ENCODE peak calls at places on chromosome 2, in six cellular contexts. I, R, Q, T, H and A are unnamed samples.

GRCh38 chr2:96452054-96452453 is 53.1 kb downstream of the NEURL3 start:
- DNase-seq in I (no peak), R (no peak), Q (peak), T (no peak), H (no peak), A (no peak)

GRCh38 chr2:63047534-63048281 is 2.9 kb upstream of the OTX1 start:
- DNase-seq in I (no peak), R (no peak), Q (peak), T (no peak), H (peak), A (peak)

GRCh38 chr2:16633632-16634430 is 31.8 kb downstream of the CYRIA start:
- DNase-seq in I (no peak), R (no peak), Q (no peak), T (no peak), H (no peak), A (no peak)

GRCh38 chr2:40202798-40203400 is 249.0 kb downstream of the SLC8A1 start:
- DNase-seq in I (no peak), R (no peak), Q (no peak), T (no peak), H (no peak), A (no peak)

GRCh38 chr2:109135572-109136185 is 6.7 kb downstream of the SH3RF3 start:
- DNase-seq in I (no peak), R (no peak), Q (peak), T (no peak), H (no peak), A (peak)

GRCh38 chr2:23475473-23475872 is 90.5 kb downstream of the KLHL29 start:
- DNase-seq in I (no peak), R (no peak), Q (no peak), T (no peak), H (no peak), A (no peak)

GRCh38 chr2:157894694-157895450 is 18.7 kb upstream of the ACVR1 start:
- DNase-seq in I (no peak), R (no peak), Q (no peak), T (no peak), H (no peak), A (no peak)

GRCh38 chr2:112075490-112076260 is 20.6 kb downstream of the TMEM87B start:
- DNase-seq in I (no peak), R (no peak), Q (no peak), T (no peak), H (no peak), A (no peak)

GRCh38 chr2:25700221-25700660 is 26.9 kb upstream of the DTNB start:
- DNase-seq in I (no peak), R (no peak), Q (no peak), T (peak), H (peak), A (no peak)

GRCh38 chr2:147222506-147222905 is 622.3 kb upstream of the ACVR2A start:
- DNase-seq in I (no peak), R (no peak), Q (no peak), T (no peak), H (no peak), A (no peak)

GRCh38 chr2:129015886-129016285 is 697.2 kb upstream of the HS6ST1 start:
- DNase-seq in I (no peak), R (no peak), Q (no peak), T (no peak), H (no peak), A (no peak)